ENCODE peak calls at places on chromosomes 16 and 17, in seven cellular contexts. J is psoas muscle, K is astrocyte of the spinal cord, V is GM12865, O is RWPE1, I is dorsolateral prefrontal cortex, T is WERI-Rb-1. H is an unnamed sample.

GRCh38 chr17:19004601-19005441 is at the start of gene FAM83G:
- DNase-seq in J (peak), K (peak), V (peak), O (peak), I (no peak), T (no peak), H (peak)

GRCh38 chr16:19837984-19838707 is 46.5 kb downstream of the GPRC5B start:
- DNase-seq in J (no peak), K (no peak), V (no peak), O (no peak), I (no peak), T (no peak), H (no peak)

GRCh38 chr16:54145881-54146280 is 140.7 kb downstream of the IRX3 start:
- DNase-seq in J (no peak), K (no peak), V (no peak), O (no peak), I (no peak), T (peak), H (no peak)

GRCh38 chr16:26530584-26531289 is 536.0 kb upstream of the C16orf82 start:
- DNase-seq in J (no peak), K (no peak), V (no peak), O (no peak), I (no peak), T (no peak), H (no peak)

GRCh38 chr16:81624718-81625543 is 154.2 kb upstream of the PLCG2 start:
- DNase-seq in J (no peak), K (no peak), V (peak), O (peak), I (no peak), T (no peak), H (no peak)

GRCh38 chr17:48995871-48996695 is 1.1 kb upstream of the IGF2BP1 start:
- DNase-seq in J (no peak), K (peak), V (no peak), O (no peak), I (no peak), T (peak), H (no peak)

GRCh38 chr17:80545499-80545826 is 825 bp downstream of the RPTOR start:
- DNase-seq in J (no peak), K (no peak), V (peak), O (peak), I (no peak), T (no peak), H (no peak)

GRCh38 chr16:684961-685696 is 995 bp upstream of the JMJD8 start:
- DNase-seq in J (peak), K (no peak), V (no peak), O (no peak), I (no peak), T (no peak), H (no peak)

GRCh38 chr16:88974641-88975215 is 2.3 kb downstream of the CBFA2T3 start:
- DNase-seq in J (no peak), K (no peak), V (no peak), O (no peak), I (no peak), T (no peak), H (no peak)

GRCh38 chr17:42275527-42276358 is 448 bp downstream of the STAT5B start:
- DNase-seq in J (no peak), K (peak), V (peak), O (no peak), I (no peak), T (peak), H (no peak)

GRCh38 chr17:61159415-61159814 is 240.2 kb upstream of the TBX2 start:
- DNase-seq in J (no peak), K (peak), V (peak), O (no peak), I (no peak), T (no peak), H (no peak)

GRCh38 chr17:75623386-75623785 is 9.8 kb upstream of the SMIM5 start:
- DNase-seq in J (no peak), K (no peak), V (no peak), O (no peak), I (no peak), T (no peak), H (no peak)

GRCh38 chr17:29592850-29593545 is at the start of gene ANKRD13B:
- DNase-seq in J (peak), K (no peak), V (peak), O (no peak), I (peak), T (peak), H (no peak)

GRCh38 chr17:28500712-28501379 is 5.3 kb upstream of the FOXN1 start:
- DNase-seq in J (no peak), K (no peak), V (peak), O (no peak), I (no peak), T (peak), H (no peak)

GRCh38 chr17:17683710-17684365 is 2.6 kb downstream of the RAI1 start:
- DNase-seq in J (no peak), K (no peak), V (no peak), O (no peak), I (no peak), T (no peak), H (no peak)

GRCh38 chr16:3793161-3793576 is 75.8 kb upstream of the TRAP1 start:
- DNase-seq in J (peak), K (peak), V (no peak), O (peak), I (no peak), T (no peak), H (peak)

GRCh38 chr16:85199880-85200279 is 87.6 kb upstream of the CIBAR2 start:
- DNase-seq in J (no peak), K (no peak), V (no peak), O (no peak), I (no peak), T (no peak), H (no peak)

GRCh38 chr17:46879101-46879500 is 27.7 kb downstream of the WNT9B start:
- DNase-seq in J (no peak), K (no peak), V (no peak), O (no peak), I (no peak), T (no peak), H (no peak)

GRCh38 chr16:19348125-19348524 is 62.6 kb downstream of the CLEC19A start:
- DNase-seq in J (no peak), K (no peak), V (no peak), O (no peak), I (no peak), T (no peak), H (no peak)

GRCh38 chr16:73083271-73083670 is 35.3 kb upstream of the ZFHX3 start:
- DNase-seq in J (no peak), K (peak), V (no peak), O (no peak), I (no peak), T (no peak), H (no peak)

GRCh38 chr16:82715160-82715559 is 88.4 kb downstream of the CDH13 start:
- DNase-seq in J (no peak), K (no peak), V (no peak), O (no peak), I (no peak), T (no peak), H (peak)

GRCh38 chr17:58970966-58971575 is 135.6 kb downstream of the TRIM37 start:
- DNase-seq in J (no peak), K (peak), V (no peak), O (no peak), I (no peak), T (no peak), H (no peak)

DNA sequence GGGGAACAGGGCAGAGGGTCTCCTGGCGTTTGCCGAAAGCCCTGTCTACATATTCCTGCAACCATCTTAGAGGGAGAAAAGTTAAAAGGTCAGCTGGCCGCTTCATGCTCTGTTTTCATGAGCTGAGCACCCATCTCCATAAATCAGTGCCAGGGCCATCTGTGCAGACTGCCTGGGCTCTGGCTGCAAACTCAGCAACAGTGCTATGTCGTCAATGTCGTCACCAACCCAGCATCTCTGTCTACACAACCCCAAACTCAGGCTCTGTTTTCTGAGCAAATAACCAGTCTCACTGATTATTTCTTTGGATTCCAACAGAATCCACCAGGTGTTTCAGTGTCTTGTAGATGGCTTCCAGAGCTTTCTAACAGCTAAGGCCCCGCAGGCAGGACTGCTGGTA is 65.0 kb downstream of the HS3ST2 start:
- DNase-seq in J (no peak), K (no peak), V (no peak), O (no peak), I (no peak), T (no peak), H (no peak)
- TF ChIP-seq CTCF in J (no peak), K (no peak), V (no peak), O (no peak), I (no peak), T (no peak), H (no peak)

DNA sequence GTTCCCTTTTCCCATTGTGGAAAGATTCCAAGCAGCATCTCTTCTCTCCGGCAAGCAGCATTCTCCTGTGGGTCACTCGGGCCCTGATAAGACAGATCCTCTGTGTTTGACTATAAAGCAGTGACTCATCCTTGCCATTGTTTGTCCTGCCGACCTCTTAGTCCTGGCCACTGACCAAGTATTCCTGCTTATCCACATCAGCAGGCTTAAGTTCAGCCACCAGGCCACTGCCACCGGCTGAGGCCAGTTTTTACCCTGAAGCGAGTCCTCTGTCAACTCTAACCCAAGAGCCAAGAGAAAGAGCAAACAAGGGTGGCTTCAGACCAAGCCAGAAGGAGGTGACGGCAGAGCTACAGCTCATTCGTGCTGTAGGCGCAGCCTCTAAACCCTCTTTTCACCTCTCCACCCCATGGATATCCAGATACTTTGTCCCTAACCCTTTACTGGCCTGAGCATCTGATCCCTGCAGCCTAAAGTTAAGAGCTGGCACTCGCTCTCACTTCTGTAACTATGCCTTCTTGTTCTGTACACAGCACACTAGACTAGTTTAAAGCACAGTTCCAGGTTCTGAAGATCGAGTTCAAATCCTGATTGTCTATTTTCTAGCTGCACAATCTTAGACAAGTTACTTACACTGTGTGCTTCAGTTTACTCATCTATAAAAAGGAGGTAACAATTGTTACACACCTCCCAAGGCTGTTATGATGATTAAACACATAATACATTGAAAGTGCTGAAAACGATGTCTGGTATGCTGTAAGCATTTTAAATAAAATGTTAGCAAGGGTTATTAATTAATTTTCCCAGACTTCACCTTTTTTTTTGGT is 31.0 kb downstream of the SOX9 start:
- DNase-seq in J (peak), K (peak), V (no peak), O (peak), I (peak), T (no peak), H (peak)
- TF ChIP-seq CTCF in J (no peak), K (no peak), V (no peak), O (no peak), I (no peak), T (no peak), H (no peak)

GRCh38 chr17:8189041-8189710 is 804 bp downstream of the BORCS6 start:
- DNase-seq in J (no peak), K (no peak), V (peak), O (no peak), I (no peak), T (no peak), H (peak)

GRCh38 chr17:8186787-8187516 is 3.0 kb downstream of the BORCS6 start:
- DNase-seq in J (peak), K (peak), V (peak), O (peak), I (peak), T (peak), H (peak)

GRCh38 chr17:8186446-8186786 is 3.6 kb downstream of the BORCS6 start:
- DNase-seq in J (no peak), K (no peak), V (no peak), O (no peak), I (no peak), T (no peak), H (no peak)

GRCh38 chr17:8188408-8188839 is 1.6 kb downstream of the BORCS6 start:
- DNase-seq in J (no peak), K (no peak), V (no peak), O (no peak), I (no peak), T (no peak), H (no peak)

DNA sequence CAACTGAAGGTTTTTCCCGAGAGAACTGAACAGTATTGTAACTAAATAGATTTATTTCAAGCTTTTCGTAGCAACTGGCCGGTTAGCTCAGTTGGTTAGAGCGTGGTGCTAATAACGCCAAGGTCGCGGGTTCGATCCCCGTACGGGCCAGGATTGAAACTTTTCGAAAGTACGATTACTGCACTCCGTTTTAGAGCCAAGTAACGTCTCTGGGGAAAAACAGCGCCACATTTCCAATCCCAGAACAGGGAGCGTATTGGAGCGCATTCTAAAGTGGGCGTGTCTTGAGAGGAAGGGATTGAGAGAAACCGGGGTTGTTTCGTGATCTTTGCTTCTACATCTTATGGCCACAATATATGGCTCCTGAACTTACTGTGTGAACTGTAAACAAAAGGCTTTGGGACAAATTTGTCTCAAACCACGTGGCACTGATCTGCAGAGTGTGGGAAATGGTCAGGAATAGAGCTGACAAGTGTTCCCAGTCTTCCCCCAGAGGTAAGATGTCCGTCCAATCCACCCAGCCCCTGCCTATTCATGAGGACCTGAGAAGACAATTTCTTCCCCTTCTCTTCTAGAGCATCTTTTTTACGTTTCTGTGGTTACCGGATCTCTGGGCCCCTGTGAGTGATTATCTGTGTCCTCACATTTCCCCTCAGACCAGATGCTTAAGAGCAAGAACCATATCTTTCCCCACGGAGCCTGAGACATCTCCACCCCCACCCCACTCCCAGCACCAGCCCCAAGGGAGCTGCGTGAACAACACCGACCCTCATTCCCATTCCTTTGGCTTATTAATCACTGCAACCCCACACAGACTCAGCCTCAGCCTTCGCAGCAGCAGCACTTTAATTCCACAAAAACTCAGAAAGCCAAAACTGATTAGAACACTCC is 2.2 kb downstream of the BORCS6 start:
- DNase-seq in J (peak), K (peak), V (peak), O (peak), I (peak), T (peak), H (peak)
- TF ChIP-seq CTCF in J (no peak), K (no peak), V (no peak), O (no peak), I (peak), T (no peak), H (no peak)

GRCh38 chr17:67359960-67360817 is 6.2 kb downstream of the PSMD12 start:
- DNase-seq in J (no peak), K (peak), V (peak), O (no peak), I (no peak), T (peak), H (no peak)
- TF ChIP-seq CTCF in J (peak), K (peak), V (peak), O (no peak), I (no peak), T (peak), H (no peak)

GRCh38 chr16:11183035-11183812 is 72.8 kb downstream of the SOCS1 start:
- DNase-seq in J (no peak), K (no peak), V (peak), O (no peak), I (no peak), T (no peak), H (no peak)
- TF ChIP-seq CTCF in J (no peak), K (no peak), V (peak), O (no peak), I (no peak), T (no peak), H (no peak)

GRCh38 chr16:69105501-69106361 is at the start of gene HAS3:
- DNase-seq in J (no peak), K (peak), V (peak), O (peak), I (no peak), T (peak), H (peak)
- TF ChIP-seq CTCF in J (peak), K (peak), V (peak), O (peak), I (no peak), T (peak), H (peak)

GRCh38 chr16:4936991-4937781 is at the start of gene PPL:
- DNase-seq in J (peak), K (no peak), V (peak), O (peak), I (no peak), T (peak), H (peak)

GRCh38 chr16:4934591-4934990 is 2.4 kb downstream of the PPL start:
- DNase-seq in J (no peak), K (no peak), V (no peak), O (no peak), I (no peak), T (no peak), H (no peak)

GRCh38 chr16:4935231-4935855 is 1.6 kb downstream of the PPL start:
- DNase-seq in J (peak), K (no peak), V (no peak), O (peak), I (no peak), T (no peak), H (peak)

GRCh38 chr16:4937782-4938682 is 1.1 kb upstream of the PPL start:
- DNase-seq in J (no peak), K (no peak), V (no peak), O (no peak), I (no peak), T (no peak), H (peak)

GRCh38 chr16:4936181-4936990 is 562 bp downstream of the PPL start:
- DNase-seq in J (peak), K (no peak), V (no peak), O (peak), I (no peak), T (peak), H (peak)
- TF ChIP-seq CTCF in J (peak), K (peak), V (peak), O (peak), I (no peak), T (peak), H (peak)

GRCh38 chr16:2584742-2585650 is 47.2 kb downstream of the PDPK1 start:
- DNase-seq in J (peak), K (peak), V (no peak), O (no peak), I (peak), T (no peak), H (no peak)

GRCh38 chr16:2585651-2586081 is 47.8 kb downstream of the PDPK1 start:
- DNase-seq in J (no peak), K (no peak), V (no peak), O (no peak), I (no peak), T (no peak), H (no peak)

GRCh38 chr16:2587891-2588565 is 50.2 kb downstream of the PDPK1 start:
- DNase-seq in J (no peak), K (no peak), V (no peak), O (no peak), I (no peak), T (no peak), H (no peak)

GRCh38 chr16:2586241-2586640 is 48.4 kb downstream of the PDPK1 start:
- DNase-seq in J (no peak), K (no peak), V (no peak), O (no peak), I (no peak), T (no peak), H (no peak)

DNA sequence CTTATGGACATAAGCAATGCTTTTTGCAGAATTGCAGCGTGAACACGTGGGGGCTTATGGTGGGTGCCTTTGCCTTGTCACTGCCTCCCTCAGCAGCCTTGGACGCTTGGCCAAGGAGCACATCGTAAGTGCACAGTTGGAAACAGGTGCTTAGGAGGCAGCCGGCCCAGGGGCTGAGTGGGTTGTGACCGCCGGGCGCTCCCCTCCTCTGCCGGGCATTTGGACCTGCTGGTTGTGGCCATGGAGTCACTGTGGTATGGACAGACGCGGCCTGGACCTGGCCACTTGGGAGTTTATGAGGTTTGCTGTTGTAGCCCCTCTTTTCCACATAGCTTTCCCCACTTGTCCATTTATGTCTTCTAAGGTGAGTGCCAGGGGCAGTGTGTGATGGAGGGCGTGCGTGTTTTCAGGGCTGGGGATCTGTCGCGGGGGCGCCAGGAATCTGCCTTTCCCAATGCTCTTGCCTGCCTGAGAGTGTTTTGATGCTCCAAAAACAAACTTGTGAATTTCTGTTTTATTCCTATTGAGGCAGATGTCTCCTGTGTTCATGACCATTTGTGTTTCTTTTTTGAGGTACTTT is 49.2 kb downstream of the PDPK1 start:
- DNase-seq in J (no peak), K (no peak), V (no peak), O (no peak), I (no peak), T (no peak), H (no peak)
- TF ChIP-seq CTCF in J (no peak), K (no peak), V (no peak), O (no peak), I (no peak), T (no peak), H (no peak)

GRCh38 chr17:36008998-36009665 is 7.8 kb upstream of the CCL15 start:
- DNase-seq in J (no peak), K (no peak), V (peak), O (no peak), I (no peak), T (no peak), H (no peak)
- TF ChIP-seq CTCF in J (peak), K (peak), V (peak), O (no peak), I (no peak), T (peak), H (no peak)

H was measured in prostate gland.